ENCODE peak calls at places on chromosomes 11 and 22, in seven cellular contexts. One of them, this sample, is unnamed.

GRCh38 chr11:45104006-45104789 is 42.2 kb upstream of the PRDM11 start:
- DNase-seq in T-helper 1 cell: no peak
- DNase-seq in EL: no peak
- DNase-seq in G401: no peak
- DNase-seq in KBM-7: no peak
- DNase-seq in HTR-8/SVneo: no peak
- DNase-seq in Calu3: no peak
- DNase-seq in this sample: peak; percentile 1

GRCh38 chr22:20113551-20114310 is 2.2 kb upstream of the RANBP1 start:
- DNase-seq in KBM-7: no peak
- DNase-seq in EL: no peak
- DNase-seq in T-helper 1 cell: no peak
- DNase-seq in G401: no peak
- DNase-seq in Calu3: no peak
- DNase-seq in HTR-8/SVneo: no peak
- DNase-seq in this sample: no peak

GRCh38 chr11:73570415-73571114 is 27.3 kb downstream of the FAM168A start:
- DNase-seq in G401: no peak
- DNase-seq in KBM-7: no peak
- DNase-seq in T-helper 1 cell: no peak
- DNase-seq in Calu3: no peak
- DNase-seq in EL: peak; percentile 76
- DNase-seq in HTR-8/SVneo: no peak
- DNase-seq in this sample: no peak

GRCh38 chr11:72750086-72750485 is 2.1 kb downstream of the ARAP1 start:
- DNase-seq in Calu3: no peak
- DNase-seq in HTR-8/SVneo: no peak
- DNase-seq in KBM-7: no peak
- DNase-seq in EL: no peak
- DNase-seq in G401: no peak
- DNase-seq in T-helper 1 cell: no peak
- DNase-seq in this sample: peak; percentile 84

GRCh38 chr22:31243339-31244043 is 31.4 kb downstream of the LIMK2 start:
- DNase-seq in HTR-8/SVneo: no peak
- DNase-seq in KBM-7: no peak
- DNase-seq in G401: no peak
- DNase-seq in T-helper 1 cell: no peak
- DNase-seq in Calu3: peak; percentile 56
- DNase-seq in EL: no peak
- DNase-seq in this sample: no peak

GRCh38 chr11:59582006-59582405 is 33.6 kb downstream of the OSBP start:
- DNase-seq in EL: peak; percentile 13
- DNase-seq in Calu3: no peak
- DNase-seq in G401: no peak
- DNase-seq in KBM-7: no peak
- DNase-seq in HTR-8/SVneo: no peak
- DNase-seq in T-helper 1 cell: no peak
- DNase-seq in this sample: no peak

GRCh38 chr22:46180370-46181137 is 30.2 kb downstream of the PPARA start:
- DNase-seq in Calu3: peak; percentile 4
- DNase-seq in KBM-7: peak; percentile 12
- DNase-seq in G401: no peak
- DNase-seq in EL: no peak
- DNase-seq in T-helper 1 cell: no peak
- DNase-seq in HTR-8/SVneo: no peak
- DNase-seq in this sample: no peak

GRCh38 chr11:40797981-40798380 is 661.5 kb downstream of the LRRC4C start:
- DNase-seq in EL: no peak
- DNase-seq in KBM-7: no peak
- DNase-seq in Calu3: no peak
- DNase-seq in G401: no peak
- DNase-seq in HTR-8/SVneo: peak; percentile 6
- DNase-seq in T-helper 1 cell: no peak
- DNase-seq in this sample: no peak

GRCh38 chr11:93330446-93330984 is at the start of gene DEUP1:
- DNase-seq in G401: no peak
- DNase-seq in Calu3: no peak
- DNase-seq in HTR-8/SVneo: no peak
- DNase-seq in EL: peak; percentile 6
- DNase-seq in T-helper 1 cell: peak; percentile 1
- DNase-seq in KBM-7: no peak
- DNase-seq in this sample: peak; percentile 11

GRCh38 chr22:45912910-45913309 is 64.1 kb downstream of the WNT7B start:
- DNase-seq in Calu3: no peak
- DNase-seq in KBM-7: no peak
- DNase-seq in G401: no peak
- DNase-seq in EL: no peak
- DNase-seq in HTR-8/SVneo: no peak
- DNase-seq in T-helper 1 cell: no peak
- DNase-seq in this sample: no peak

GRCh38 chr22:49790912-49791311 is 36.8 kb downstream of the BRD1 start:
- DNase-seq in Calu3: no peak
- DNase-seq in KBM-7: no peak
- DNase-seq in EL: no peak
- DNase-seq in T-helper 1 cell: no peak
- DNase-seq in G401: no peak
- DNase-seq in HTR-8/SVneo: no peak
- DNase-seq in this sample: no peak

GRCh38 chr11:3932698-3933097 is 77.2 kb downstream of the STIM1 start:
- DNase-seq in EL: no peak
- DNase-seq in HTR-8/SVneo: no peak
- DNase-seq in Calu3: no peak
- DNase-seq in KBM-7: no peak
- DNase-seq in T-helper 1 cell: no peak
- DNase-seq in G401: no peak
- DNase-seq in this sample: no peak

GRCh38 chr11:120344302-120345004 is 8.2 kb downstream of the ARHGEF12 start:
- DNase-seq in KBM-7: peak; percentile 95
- DNase-seq in Calu3: no peak
- DNase-seq in HTR-8/SVneo: peak; percentile 53
- DNase-seq in T-helper 1 cell: peak; percentile 27
- DNase-seq in G401: no peak
- DNase-seq in EL: peak; percentile 83
- DNase-seq in this sample: peak; percentile 56

GRCh38 chr11:27926469-27926868 is 181.5 kb downstream of the KIF18A start:
- DNase-seq in KBM-7: no peak
- DNase-seq in G401: no peak
- DNase-seq in HTR-8/SVneo: no peak
- DNase-seq in Calu3: no peak
- DNase-seq in EL: no peak
- DNase-seq in T-helper 1 cell: no peak
- DNase-seq in this sample: no peak

GRCh38 chr11:67468056-67468455 is 995 bp downstream of the TMEM134 start:
- DNase-seq in EL: no peak
- DNase-seq in Calu3: peak; percentile 86
- DNase-seq in HTR-8/SVneo: no peak
- DNase-seq in KBM-7: no peak
- DNase-seq in G401: peak; percentile 67
- DNase-seq in T-helper 1 cell: no peak
- DNase-seq in this sample: no peak

GRCh38 chr22:42562282-42562681 is 8.5 kb downstream of the SERHL2 start:
- DNase-seq in KBM-7: peak; percentile 95
- DNase-seq in T-helper 1 cell: no peak
- DNase-seq in G401: no peak
- DNase-seq in EL: no peak
- DNase-seq in HTR-8/SVneo: no peak
- DNase-seq in Calu3: no peak
- DNase-seq in this sample: no peak

GRCh38 chr11:63880031-63880841 is 36.7 kb downstream of the RCOR2 start:
- DNase-seq in G401: no peak
- DNase-seq in HTR-8/SVneo: no peak
- DNase-seq in EL: peak; percentile 66
- DNase-seq in Calu3: no peak
- DNase-seq in T-helper 1 cell: no peak
- DNase-seq in KBM-7: no peak
- DNase-seq in this sample: no peak

GRCh38 chr11:121451982-121452608 is at the start of gene SORL1:
- DNase-seq in Calu3: peak; percentile 71
- DNase-seq in EL: peak; percentile 61
- DNase-seq in G401: peak; percentile 81
- DNase-seq in HTR-8/SVneo: peak; percentile 65
- DNase-seq in KBM-7: peak; percentile 65
- DNase-seq in T-helper 1 cell: peak; percentile 71
- DNase-seq in this sample: peak; percentile 88

GRCh38 chr11:2800655-2801531 is 84.7 kb downstream of the CDKN1C start:
- DNase-seq in HTR-8/SVneo: no peak
- DNase-seq in Calu3: no peak
- DNase-seq in G401: no peak
- DNase-seq in KBM-7: no peak
- DNase-seq in T-helper 1 cell: no peak
- DNase-seq in EL: no peak
- DNase-seq in this sample: no peak

This sample was measured in Ammon's horn.